ENCODE peak calls at places on chromosomes 7 and 10, in four cellular contexts. N is GM12891, A is K562, M is GM12878. S is an unnamed sample.

GRCh38 chr10:117667831-117668230 is 125.3 kb downstream of the EMX2 start:
- DNase-seq in N (no peak), A (no peak), M (no peak), S (no peak)

GRCh38 chr7:123327661-123328060 is 127.9 kb upstream of the SLC13A1 start:
- DNase-seq in N (no peak), A (no peak), M (no peak), S (no peak)

GRCh38 chr10:124977161-124977560 is 35.2 kb downstream of the ZRANB1 start:
- DNase-seq in N (no peak), A (no peak), M (no peak), S (no peak)

GRCh38 chr7:23419160-23419559 is 51.1 kb downstream of the IGF2BP3 start:
- DNase-seq in N (no peak), A (no peak), M (no peak), S (no peak)

GRCh38 chr7:30543815-30544525 is 39.3 kb upstream of the GGCT start:
- DNase-seq in N (no peak), A (no peak), M (no peak), S (no peak)

GRCh38 chr7:156746891-156747290 is 106.3 kb downstream of the RNF32 start:
- DNase-seq in N (no peak), A (no peak), M (no peak), S (no peak)

GRCh38 chr7:16776053-16776452 is 22.5 kb downstream of the TSPAN13 start:
- DNase-seq in N (no peak), A (no peak), M (no peak), S (no peak)

GRCh38 chr7:831596-832291 is 532 bp upstream of the SUN1 start:
- DNase-seq in N (peak), A (peak), M (peak), S (no peak)

GRCh38 chr7:78203042-78203720 is 404.6 kb downstream of the PHTF2 start:
- DNase-seq in N (no peak), A (no peak), M (no peak), S (no peak)
- TF ChIP-seq SPI1 in N (no peak), A (no peak), M (no peak), S (no peak)

DNA sequence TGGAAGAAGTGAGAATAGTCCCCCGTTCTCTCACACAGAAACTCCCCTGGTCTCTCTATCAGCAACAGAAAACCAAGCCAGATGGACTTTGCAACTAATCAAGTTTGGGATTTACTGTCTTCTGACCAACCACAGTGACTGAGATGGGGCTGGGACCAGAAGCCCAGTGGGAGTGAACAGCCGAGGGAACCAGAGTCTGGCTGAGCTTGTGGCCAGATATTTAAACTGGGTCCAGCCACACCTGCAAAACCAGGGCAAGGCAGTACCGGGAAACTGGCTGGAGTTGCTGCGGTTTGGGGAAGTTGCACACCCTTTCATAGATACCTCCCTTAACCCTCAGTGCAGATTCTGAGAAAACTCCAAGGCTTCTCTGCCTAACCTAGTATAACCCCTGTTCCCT is 6.0 kb downstream of the GSTK1 start:
- DNase-seq in N (no peak), A (no peak), M (no peak), S (no peak)
- TF ChIP-seq POLR2AphosphoS5 in N (no peak), A (no peak), M (no peak), S (no peak)

GRCh38 chr7:146773506-146773905 is 656.9 kb downstream of the CNTNAP2 start:
- DNase-seq in N (no peak), A (no peak), M (no peak), S (no peak)
- TF ChIP-seq SPI1 in N (no peak), A (no peak), M (no peak), S (no peak)

DNA sequence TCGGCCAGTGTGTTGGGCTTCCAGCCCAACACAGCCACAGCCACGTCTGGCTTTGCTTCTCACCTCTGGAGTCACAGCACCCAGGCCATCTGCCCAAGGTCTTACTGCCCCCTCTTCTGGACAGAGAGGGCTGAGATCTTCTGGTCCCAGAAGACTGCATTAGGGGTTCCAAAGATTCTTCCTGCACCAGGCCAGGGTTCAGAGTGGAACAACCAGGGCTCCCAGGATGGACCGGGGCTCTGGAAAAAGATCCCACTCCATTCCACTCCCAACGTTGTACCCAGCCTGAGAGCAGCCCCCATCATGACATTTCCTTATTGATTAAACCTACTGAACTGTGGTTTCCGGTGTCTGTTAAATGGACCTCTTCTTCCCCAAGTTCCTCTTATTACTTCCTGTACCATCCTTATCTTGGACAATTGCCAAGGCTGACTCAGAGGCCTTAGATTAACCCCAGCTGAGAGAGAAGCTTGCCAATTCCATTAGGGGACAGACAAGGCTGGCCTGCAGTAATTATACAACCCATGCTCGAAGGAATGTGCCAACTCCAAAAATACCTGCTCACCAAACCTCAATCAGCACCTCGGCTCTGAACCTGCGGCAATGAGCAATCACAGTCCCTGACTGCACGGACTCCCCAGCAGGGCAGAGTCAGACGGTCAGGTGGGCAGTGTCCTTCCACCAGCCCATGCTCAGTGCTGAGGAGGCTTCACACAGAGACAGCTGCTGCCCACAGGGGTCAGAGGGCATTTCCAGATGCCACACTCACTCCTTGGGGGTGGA is 47.9 kb upstream of the NPFFR1 start:
- DNase-seq in N (peak), A (peak), M (peak), S (peak)
- TF ChIP-seq POLR2AphosphoS5 in N (no peak), A (peak), M (peak), S (peak)

DNA sequence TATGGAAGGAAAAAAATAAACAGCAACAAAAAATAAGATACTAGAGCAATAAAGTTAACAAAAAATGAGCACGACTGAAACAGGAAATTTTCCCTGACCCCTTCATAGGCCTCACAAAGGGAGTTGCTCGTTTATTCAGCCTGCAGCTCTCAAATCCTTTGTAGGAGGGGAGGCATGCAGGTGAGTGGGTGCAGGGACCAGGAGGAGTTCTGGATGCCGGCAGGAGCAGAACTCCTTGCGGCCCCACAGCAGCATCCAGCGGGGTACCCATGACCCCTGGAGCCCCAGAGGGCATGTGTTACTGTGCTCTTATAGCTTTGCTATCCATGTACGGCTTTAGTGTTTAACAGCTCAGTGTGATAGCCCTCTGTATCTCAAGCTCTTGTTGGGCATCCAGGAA is 5.8 kb downstream of the TAS2R39 start:
- DNase-seq in N (no peak), A (no peak), M (no peak), S (no peak)
- TF ChIP-seq SPI1 in N (no peak), A (no peak), M (no peak), S (no peak)

DNA sequence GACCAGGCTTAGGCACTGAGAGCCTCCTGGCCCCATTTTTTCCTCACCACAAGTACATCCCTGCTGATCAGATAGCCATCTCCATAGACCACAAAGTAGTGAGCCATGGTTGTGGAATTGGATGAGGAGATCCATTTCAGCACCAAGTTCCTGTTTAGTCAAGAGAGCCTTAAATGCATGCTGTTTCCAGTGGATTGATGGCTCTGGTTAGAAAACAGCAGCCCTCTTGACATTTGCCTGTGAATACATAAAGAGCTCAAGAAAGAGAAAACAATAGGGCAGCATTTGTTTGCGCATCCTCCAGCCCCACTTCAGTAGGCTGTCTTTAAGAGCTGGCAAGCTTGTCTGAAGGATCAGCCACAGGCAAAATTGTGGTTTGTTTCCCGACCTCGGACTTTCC is 251.2 kb downstream of the POU6F2 start:
- DNase-seq in N (no peak), A (no peak), M (no peak), S (no peak)
- TF ChIP-seq POLR2AphosphoS5 in N (no peak), A (no peak), M (no peak), S (no peak)

DNA sequence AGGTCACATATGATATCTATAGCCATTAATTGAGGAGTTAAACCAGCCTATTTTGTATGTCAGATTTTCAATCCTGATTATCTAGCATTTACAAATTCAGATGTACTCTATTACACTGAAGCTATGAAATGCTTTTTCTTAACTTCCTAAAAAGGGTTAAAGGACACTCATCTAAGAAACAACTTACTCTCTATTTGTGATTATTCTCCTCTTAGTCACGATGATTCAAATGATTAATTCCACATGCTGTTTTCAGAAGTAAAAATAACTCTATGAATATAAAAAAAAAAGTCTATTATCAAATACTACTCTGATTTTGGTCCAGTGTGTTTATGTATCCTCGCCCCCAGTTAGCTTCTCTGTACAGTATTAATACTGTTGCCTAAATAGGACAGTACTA is 1199.9 kb downstream of the GATA3 start:
- DNase-seq in N (no peak), A (no peak), M (no peak), S (no peak)
- TF ChIP-seq SPI1 in N (no peak), A (no peak), M (no peak), S (no peak)